ENCODE peak calls at places on chromosomes 6 and 20, in seven cellular contexts. One of them, this sample, is unnamed.

GRCh38 chr20:10671850-10672578 is 1.8 kb downstream of the JAG1 start:
- DNase-seq in NCI-H2171: no peak
- DNase-seq in T-helper 2 cell: no peak
- DNase-seq in memory B cell: no peak
- DNase-seq in thyroid gland: peak; percentile 61
- DNase-seq in skeletal muscle cell: no peak
- DNase-seq in stimulated activated CD4-positive, alpha-beta T cell treated with anti-CD3 and anti-CD28 coated beads, TNF-alpha, amount 100 ng/mL, for 1 hour: no peak
- DNase-seq in this sample: no peak

GRCh38 chr6:43570876-43571441 is 4.9 kb downstream of the XPO5 start:
- DNase-seq in NCI-H2171: no peak
- DNase-seq in T-helper 2 cell: no peak
- DNase-seq in memory B cell: no peak
- DNase-seq in thyroid gland: no peak
- DNase-seq in skeletal muscle cell: peak; percentile 2
- DNase-seq in stimulated activated CD4-positive, alpha-beta T cell treated with anti-CD3 and anti-CD28 coated beads, TNF-alpha, amount 100 ng/mL, for 1 hour: no peak
- DNase-seq in this sample: no peak

GRCh38 chr6:21753571-21754108 is 160.1 kb downstream of the SOX4 start:
- DNase-seq in NCI-H2171: no peak
- DNase-seq in T-helper 2 cell: no peak
- DNase-seq in memory B cell: no peak
- DNase-seq in thyroid gland: no peak
- DNase-seq in skeletal muscle cell: peak; percentile 48
- DNase-seq in stimulated activated CD4-positive, alpha-beta T cell treated with anti-CD3 and anti-CD28 coated beads, TNF-alpha, amount 100 ng/mL, for 1 hour: no peak
- DNase-seq in this sample: peak; percentile 82

GRCh38 chr6:167292301-167293087 is 1.4 kb downstream of the UNC93A start:
- DNase-seq in NCI-H2171: no peak
- DNase-seq in T-helper 2 cell: no peak
- DNase-seq in memory B cell: no peak
- DNase-seq in thyroid gland: no peak
- DNase-seq in skeletal muscle cell: no peak
- DNase-seq in stimulated activated CD4-positive, alpha-beta T cell treated with anti-CD3 and anti-CD28 coated beads, TNF-alpha, amount 100 ng/mL, for 1 hour: no peak
- DNase-seq in this sample: no peak

GRCh38 chr6:77030929-77031674 is 432.2 kb downstream of the HTR1B start:
- DNase-seq in NCI-H2171: no peak
- DNase-seq in T-helper 2 cell: no peak
- DNase-seq in memory B cell: no peak
- DNase-seq in thyroid gland: no peak
- DNase-seq in skeletal muscle cell: no peak
- DNase-seq in stimulated activated CD4-positive, alpha-beta T cell treated with anti-CD3 and anti-CD28 coated beads, TNF-alpha, amount 100 ng/mL, for 1 hour: no peak
- DNase-seq in this sample: no peak

GRCh38 chr6:33957391-33958207 is 153.8 kb upstream of the MLN start:
- DNase-seq in NCI-H2171: peak; percentile 51
- DNase-seq in T-helper 2 cell: no peak
- DNase-seq in memory B cell: no peak
- DNase-seq in thyroid gland: no peak
- DNase-seq in skeletal muscle cell: no peak
- DNase-seq in stimulated activated CD4-positive, alpha-beta T cell treated with anti-CD3 and anti-CD28 coated beads, TNF-alpha, amount 100 ng/mL, for 1 hour: no peak
- DNase-seq in this sample: no peak

GRCh38 chr6:46170357-46171289 is at the start of gene ENPP5:
- DNase-seq in NCI-H2171: peak; percentile 91
- DNase-seq in T-helper 2 cell: peak; percentile 11
- DNase-seq in memory B cell: peak; percentile 64
- DNase-seq in thyroid gland: peak; percentile 99
- DNase-seq in skeletal muscle cell: no peak
- DNase-seq in stimulated activated CD4-positive, alpha-beta T cell treated with anti-CD3 and anti-CD28 coated beads, TNF-alpha, amount 100 ng/mL, for 1 hour: peak; percentile 26
- DNase-seq in this sample: no peak

GRCh38 chr20:3933126-3933684 is 44.0 kb downstream of the PANK2 start:
- DNase-seq in NCI-H2171: no peak
- DNase-seq in T-helper 2 cell: no peak
- DNase-seq in memory B cell: no peak
- DNase-seq in thyroid gland: no peak
- DNase-seq in skeletal muscle cell: no peak
- DNase-seq in stimulated activated CD4-positive, alpha-beta T cell treated with anti-CD3 and anti-CD28 coated beads, TNF-alpha, amount 100 ng/mL, for 1 hour: no peak
- DNase-seq in this sample: no peak

GRCh38 chr6:169905041-169905807 is 153.8 kb downstream of the ERMARD start:
- DNase-seq in NCI-H2171: no peak
- DNase-seq in T-helper 2 cell: no peak
- DNase-seq in memory B cell: no peak
- DNase-seq in thyroid gland: no peak
- DNase-seq in skeletal muscle cell: no peak
- DNase-seq in stimulated activated CD4-positive, alpha-beta T cell treated with anti-CD3 and anti-CD28 coated beads, TNF-alpha, amount 100 ng/mL, for 1 hour: no peak
- DNase-seq in this sample: no peak

GRCh38 chr6:43798688-43799444 is 28.9 kb downstream of the VEGFA start:
- DNase-seq in NCI-H2171: no peak
- DNase-seq in T-helper 2 cell: no peak
- DNase-seq in memory B cell: no peak
- DNase-seq in thyroid gland: peak; percentile 96
- DNase-seq in skeletal muscle cell: no peak
- DNase-seq in stimulated activated CD4-positive, alpha-beta T cell treated with anti-CD3 and anti-CD28 coated beads, TNF-alpha, amount 100 ng/mL, for 1 hour: no peak
- DNase-seq in this sample: no peak

GRCh38 chr6:98838027-98838426 is 3.7 kb downstream of the POU3F2 start:
- DNase-seq in NCI-H2171: no peak
- DNase-seq in T-helper 2 cell: no peak
- DNase-seq in memory B cell: no peak
- DNase-seq in thyroid gland: no peak
- DNase-seq in skeletal muscle cell: no peak
- DNase-seq in stimulated activated CD4-positive, alpha-beta T cell treated with anti-CD3 and anti-CD28 coated beads, TNF-alpha, amount 100 ng/mL, for 1 hour: no peak
- DNase-seq in this sample: no peak

GRCh38 chr6:75818061-75818855 is 69.2 kb downstream of the MYO6 start:
- DNase-seq in NCI-H2171: no peak
- DNase-seq in T-helper 2 cell: no peak
- DNase-seq in memory B cell: no peak
- DNase-seq in thyroid gland: no peak
- DNase-seq in skeletal muscle cell: no peak
- DNase-seq in stimulated activated CD4-positive, alpha-beta T cell treated with anti-CD3 and anti-CD28 coated beads, TNF-alpha, amount 100 ng/mL, for 1 hour: no peak
- DNase-seq in this sample: no peak

GRCh38 chr6:19865178-19865577 is 28.0 kb downstream of the ID4 start:
- DNase-seq in NCI-H2171: no peak
- DNase-seq in T-helper 2 cell: no peak
- DNase-seq in memory B cell: no peak
- DNase-seq in thyroid gland: no peak
- DNase-seq in skeletal muscle cell: no peak
- DNase-seq in stimulated activated CD4-positive, alpha-beta T cell treated with anti-CD3 and anti-CD28 coated beads, TNF-alpha, amount 100 ng/mL, for 1 hour: no peak
- DNase-seq in this sample: no peak

GRCh38 chr20:62860391-62860923 is 1.2 kb downstream of the TCFL5 start:
- DNase-seq in NCI-H2171: no peak
- DNase-seq in T-helper 2 cell: no peak
- DNase-seq in memory B cell: no peak
- DNase-seq in thyroid gland: no peak
- DNase-seq in skeletal muscle cell: no peak
- DNase-seq in stimulated activated CD4-positive, alpha-beta T cell treated with anti-CD3 and anti-CD28 coated beads, TNF-alpha, amount 100 ng/mL, for 1 hour: no peak
- DNase-seq in this sample: no peak

GRCh38 chr20:64266988-64267387 is 11.4 kb downstream of the PCMTD2 start:
- DNase-seq in NCI-H2171: no peak
- DNase-seq in T-helper 2 cell: no peak
- DNase-seq in memory B cell: no peak
- DNase-seq in thyroid gland: no peak
- DNase-seq in skeletal muscle cell: no peak
- DNase-seq in stimulated activated CD4-positive, alpha-beta T cell treated with anti-CD3 and anti-CD28 coated beads, TNF-alpha, amount 100 ng/mL, for 1 hour: no peak
- DNase-seq in this sample: no peak

GRCh38 chr6:6592836-6593235 is 4.3 kb downstream of the LY86 start:
- DNase-seq in NCI-H2171: no peak
- DNase-seq in T-helper 2 cell: no peak
- DNase-seq in memory B cell: no peak
- DNase-seq in thyroid gland: no peak
- DNase-seq in skeletal muscle cell: no peak
- DNase-seq in stimulated activated CD4-positive, alpha-beta T cell treated with anti-CD3 and anti-CD28 coated beads, TNF-alpha, amount 100 ng/mL, for 1 hour: no peak
- DNase-seq in this sample: no peak

GRCh38 chr20:23246682-23247664 is 103.6 kb upstream of the NXT1 start:
- DNase-seq in NCI-H2171: no peak
- DNase-seq in T-helper 2 cell: no peak
- DNase-seq in memory B cell: no peak
- DNase-seq in thyroid gland: peak; percentile 35
- DNase-seq in skeletal muscle cell: no peak
- DNase-seq in stimulated activated CD4-positive, alpha-beta T cell treated with anti-CD3 and anti-CD28 coated beads, TNF-alpha, amount 100 ng/mL, for 1 hour: no peak
- DNase-seq in this sample: no peak

GRCh38 chr6:139250296-139251274 is 41.2 kb downstream of the TXLNB start:
- DNase-seq in NCI-H2171: peak; percentile 37
- DNase-seq in T-helper 2 cell: peak; percentile 17
- DNase-seq in memory B cell: peak; percentile 40
- DNase-seq in thyroid gland: peak; percentile 43
- DNase-seq in skeletal muscle cell: no peak
- DNase-seq in stimulated activated CD4-positive, alpha-beta T cell treated with anti-CD3 and anti-CD28 coated beads, TNF-alpha, amount 100 ng/mL, for 1 hour: peak; percentile 12
- DNase-seq in this sample: no peak

GRCh38 chr20:44973053-44973452 is 6.7 kb downstream of the STK4 start:
- DNase-seq in NCI-H2171: no peak
- DNase-seq in T-helper 2 cell: no peak
- DNase-seq in memory B cell: no peak
- DNase-seq in thyroid gland: no peak
- DNase-seq in skeletal muscle cell: no peak
- DNase-seq in stimulated activated CD4-positive, alpha-beta T cell treated with anti-CD3 and anti-CD28 coated beads, TNF-alpha, amount 100 ng/mL, for 1 hour: no peak
- DNase-seq in this sample: no peak

GRCh38 chr6:157203312-157203744 is 120.0 kb downstream of the TMEM242 start:
- DNase-seq in NCI-H2171: peak; percentile 30
- DNase-seq in T-helper 2 cell: no peak
- DNase-seq in memory B cell: no peak
- DNase-seq in thyroid gland: peak; percentile 51
- DNase-seq in skeletal muscle cell: no peak
- DNase-seq in stimulated activated CD4-positive, alpha-beta T cell treated with anti-CD3 and anti-CD28 coated beads, TNF-alpha, amount 100 ng/mL, for 1 hour: no peak
- DNase-seq in this sample: no peak

GRCh38 chr20:62405108-62405980 is 1.7 kb downstream of the CABLES2 start:
- DNase-seq in NCI-H2171: no peak
- DNase-seq in T-helper 2 cell: no peak
- DNase-seq in memory B cell: no peak
- DNase-seq in thyroid gland: peak; percentile 69
- DNase-seq in skeletal muscle cell: peak; percentile 12
- DNase-seq in stimulated activated CD4-positive, alpha-beta T cell treated with anti-CD3 and anti-CD28 coated beads, TNF-alpha, amount 100 ng/mL, for 1 hour: no peak
- DNase-seq in this sample: no peak

GRCh38 chr6:35945650-35946025 is 24.7 kb upstream of the SRPK1 start:
- DNase-seq in NCI-H2171: no peak
- DNase-seq in T-helper 2 cell: no peak
- DNase-seq in memory B cell: no peak
- DNase-seq in thyroid gland: no peak
- DNase-seq in skeletal muscle cell: no peak
- DNase-seq in stimulated activated CD4-positive, alpha-beta T cell treated with anti-CD3 and anti-CD28 coated beads, TNF-alpha, amount 100 ng/mL, for 1 hour: no peak
- DNase-seq in this sample: no peak

GRCh38 chr20:19901226-19901625 is 115.9 kb upstream of the NAA20 start:
- DNase-seq in NCI-H2171: no peak
- DNase-seq in T-helper 2 cell: no peak
- DNase-seq in memory B cell: no peak
- DNase-seq in thyroid gland: no peak
- DNase-seq in skeletal muscle cell: no peak
- DNase-seq in stimulated activated CD4-positive, alpha-beta T cell treated with anti-CD3 and anti-CD28 coated beads, TNF-alpha, amount 100 ng/mL, for 1 hour: no peak
- DNase-seq in this sample: no peak

GRCh38 chr20:47620808-47621805 is 119.4 kb downstream of the NCOA3 start:
- DNase-seq in NCI-H2171: peak; percentile 65
- DNase-seq in T-helper 2 cell: no peak
- DNase-seq in memory B cell: peak; percentile 43
- DNase-seq in thyroid gland: no peak
- DNase-seq in skeletal muscle cell: peak; percentile 34
- DNase-seq in stimulated activated CD4-positive, alpha-beta T cell treated with anti-CD3 and anti-CD28 coated beads, TNF-alpha, amount 100 ng/mL, for 1 hour: no peak
- DNase-seq in this sample: peak; percentile 37

GRCh38 chr20:24664266-24664986 is 195.0 kb downstream of the SYNDIG1 start:
- DNase-seq in NCI-H2171: no peak
- DNase-seq in T-helper 2 cell: no peak
- DNase-seq in memory B cell: no peak
- DNase-seq in thyroid gland: no peak
- DNase-seq in skeletal muscle cell: no peak
- DNase-seq in stimulated activated CD4-positive, alpha-beta T cell treated with anti-CD3 and anti-CD28 coated beads, TNF-alpha, amount 100 ng/mL, for 1 hour: no peak
- DNase-seq in this sample: no peak

GRCh38 chr6:1242021-1242420 is 69.9 kb upstream of the FOXQ1 start:
- DNase-seq in NCI-H2171: no peak
- DNase-seq in T-helper 2 cell: no peak
- DNase-seq in memory B cell: no peak
- DNase-seq in thyroid gland: no peak
- DNase-seq in skeletal muscle cell: no peak
- DNase-seq in stimulated activated CD4-positive, alpha-beta T cell treated with anti-CD3 and anti-CD28 coated beads, TNF-alpha, amount 100 ng/mL, for 1 hour: no peak
- DNase-seq in this sample: no peak

GRCh38 chr20:45223136-45223535 is 2.0 kb downstream of the SEMG2 start:
- DNase-seq in NCI-H2171: no peak
- DNase-seq in T-helper 2 cell: no peak
- DNase-seq in memory B cell: no peak
- DNase-seq in thyroid gland: no peak
- DNase-seq in skeletal muscle cell: no peak
- DNase-seq in stimulated activated CD4-positive, alpha-beta T cell treated with anti-CD3 and anti-CD28 coated beads, TNF-alpha, amount 100 ng/mL, for 1 hour: no peak
- DNase-seq in this sample: no peak

GRCh38 chr20:25253606-25254275 is 5.9 kb downstream of the PYGB start:
- DNase-seq in NCI-H2171: no peak
- DNase-seq in T-helper 2 cell: no peak
- DNase-seq in memory B cell: no peak
- DNase-seq in thyroid gland: peak; percentile 71
- DNase-seq in skeletal muscle cell: no peak
- DNase-seq in stimulated activated CD4-positive, alpha-beta T cell treated with anti-CD3 and anti-CD28 coated beads, TNF-alpha, amount 100 ng/mL, for 1 hour: no peak
- DNase-seq in this sample: no peak

GRCh38 chr6:169986171-169986847 is 234.9 kb downstream of the ERMARD start:
- DNase-seq in NCI-H2171: no peak
- DNase-seq in T-helper 2 cell: no peak
- DNase-seq in memory B cell: no peak
- DNase-seq in thyroid gland: no peak
- DNase-seq in skeletal muscle cell: no peak
- DNase-seq in stimulated activated CD4-positive, alpha-beta T cell treated with anti-CD3 and anti-CD28 coated beads, TNF-alpha, amount 100 ng/mL, for 1 hour: no peak
- DNase-seq in this sample: no peak

GRCh38 chr6:31652925-31653724 is 664 bp upstream of the BAG6 start:
- DNase-seq in NCI-H2171: peak; percentile 95
- DNase-seq in T-helper 2 cell: peak; percentile 54
- DNase-seq in memory B cell: no peak
- DNase-seq in thyroid gland: peak; percentile 89
- DNase-seq in skeletal muscle cell: no peak
- DNase-seq in stimulated activated CD4-positive, alpha-beta T cell treated with anti-CD3 and anti-CD28 coated beads, TNF-alpha, amount 100 ng/mL, for 1 hour: no peak
- DNase-seq in this sample: no peak

GRCh38 chr20:37516697-37517370 is 4.2 kb upstream of the NNAT start:
- DNase-seq in NCI-H2171: peak; percentile 96
- DNase-seq in T-helper 2 cell: no peak
- DNase-seq in memory B cell: no peak
- DNase-seq in thyroid gland: no peak
- DNase-seq in skeletal muscle cell: peak; percentile 65
- DNase-seq in stimulated activated CD4-positive, alpha-beta T cell treated with anti-CD3 and anti-CD28 coated beads, TNF-alpha, amount 100 ng/mL, for 1 hour: no peak
- DNase-seq in this sample: peak; percentile 93

GRCh38 chr20:61234224-61234623 is 17.8 kb upstream of the CDH4 start:
- DNase-seq in NCI-H2171: no peak
- DNase-seq in T-helper 2 cell: no peak
- DNase-seq in memory B cell: no peak
- DNase-seq in thyroid gland: no peak
- DNase-seq in skeletal muscle cell: no peak
- DNase-seq in stimulated activated CD4-positive, alpha-beta T cell treated with anti-CD3 and anti-CD28 coated beads, TNF-alpha, amount 100 ng/mL, for 1 hour: no peak
- DNase-seq in this sample: no peak

GRCh38 chr20:43969501-43969900 is 54.8 kb downstream of the TOX2 start:
- DNase-seq in NCI-H2171: no peak
- DNase-seq in T-helper 2 cell: no peak
- DNase-seq in memory B cell: no peak
- DNase-seq in thyroid gland: peak; percentile 93
- DNase-seq in skeletal muscle cell: no peak
- DNase-seq in stimulated activated CD4-positive, alpha-beta T cell treated with anti-CD3 and anti-CD28 coated beads, TNF-alpha, amount 100 ng/mL, for 1 hour: no peak
- DNase-seq in this sample: no peak

GRCh38 chr6:152723398-152723797 is 25.7 kb downstream of the MYCT1 start:
- DNase-seq in NCI-H2171: no peak
- DNase-seq in T-helper 2 cell: no peak
- DNase-seq in memory B cell: no peak
- DNase-seq in thyroid gland: no peak
- DNase-seq in skeletal muscle cell: peak; percentile 75
- DNase-seq in stimulated activated CD4-positive, alpha-beta T cell treated with anti-CD3 and anti-CD28 coated beads, TNF-alpha, amount 100 ng/mL, for 1 hour: no peak
- DNase-seq in this sample: no peak

GRCh38 chr20:11890331-11891080 is 27.2 kb upstream of the BTBD3 start:
- DNase-seq in NCI-H2171: peak; percentile 98
- DNase-seq in T-helper 2 cell: no peak
- DNase-seq in memory B cell: no peak
- DNase-seq in thyroid gland: peak; percentile 94
- DNase-seq in skeletal muscle cell: peak; percentile 72
- DNase-seq in stimulated activated CD4-positive, alpha-beta T cell treated with anti-CD3 and anti-CD28 coated beads, TNF-alpha, amount 100 ng/mL, for 1 hour: no peak
- DNase-seq in this sample: peak; percentile 78

GRCh38 chr6:158939255-158940170 is 60.5 kb downstream of the RSPH3 start:
- DNase-seq in NCI-H2171: no peak
- DNase-seq in T-helper 2 cell: no peak
- DNase-seq in memory B cell: no peak
- DNase-seq in thyroid gland: peak; percentile 16
- DNase-seq in skeletal muscle cell: no peak
- DNase-seq in stimulated activated CD4-positive, alpha-beta T cell treated with anti-CD3 and anti-CD28 coated beads, TNF-alpha, amount 100 ng/mL, for 1 hour: no peak
- DNase-seq in this sample: no peak

GRCh38 chr6:77470983-77471382 is 7.7 kb upstream of the HTR1B start:
- DNase-seq in NCI-H2171: no peak
- DNase-seq in T-helper 2 cell: no peak
- DNase-seq in memory B cell: no peak
- DNase-seq in thyroid gland: no peak
- DNase-seq in skeletal muscle cell: no peak
- DNase-seq in stimulated activated CD4-positive, alpha-beta T cell treated with anti-CD3 and anti-CD28 coated beads, TNF-alpha, amount 100 ng/mL, for 1 hour: no peak
- DNase-seq in this sample: no peak

GRCh38 chr6:45830441-45831139 is 185.1 kb downstream of the CLIC5 start:
- DNase-seq in NCI-H2171: no peak
- DNase-seq in T-helper 2 cell: no peak
- DNase-seq in memory B cell: peak; percentile 29
- DNase-seq in thyroid gland: no peak
- DNase-seq in skeletal muscle cell: no peak
- DNase-seq in stimulated activated CD4-positive, alpha-beta T cell treated with anti-CD3 and anti-CD28 coated beads, TNF-alpha, amount 100 ng/mL, for 1 hour: no peak
- DNase-seq in this sample: no peak